ENCODE peak calls at places on chromosome 6, in ten cellular contexts. M is pancreas, N is PC-9, Y is adipocyte, X is ovary, U is SJSA1, A is tibial artery, P is HFF-Myc, F is sigmoid colon, H is K562. R is an unnamed sample.

GRCh38 chr6:109790131-109790530 is 99.0 kb downstream of the FIG4 start:
- DNase-seq in P (peak), X (no peak), U (peak), F (no peak), Y (peak), A (no peak), N (peak), M (no peak), H (no peak), R (no peak)

GRCh38 chr6:332671-333070 is 40.4 kb downstream of the DUSP22 start:
- DNase-seq in M (no peak), Y (peak), X (no peak), H (no peak), P (no peak), U (no peak), N (no peak), A (no peak), F (no peak), R (no peak)

GRCh38 chr6:129936329-129937165 is 75.4 kb upstream of the TMEM244 start:
- DNase-seq in H (peak), X (peak), Y (peak), U (peak), F (no peak), A (peak), N (peak), P (peak), M (no peak), R (no peak)

GRCh38 chr6:55794136-55794812 is 81.1 kb downstream of the BMP5 start:
- DNase-seq in H (no peak), A (no peak), X (no peak), P (peak), U (peak), F (no peak), M (no peak), N (no peak), Y (peak), R (no peak)

GRCh38 chr6:142675925-142676324 is 269.1 kb downstream of the HIVEP2 start:
- DNase-seq in M (no peak), P (no peak), F (no peak), A (no peak), X (no peak), Y (no peak), H (no peak), N (no peak), U (no peak), R (no peak)

GRCh38 chr6:49541936-49542335 is 8.5 kb upstream of the C6orf141 start:
- DNase-seq in X (no peak), A (no peak), N (no peak), P (no peak), Y (no peak), H (no peak), M (no peak), U (no peak), F (no peak), R (no peak)

GRCh38 chr6:106102034-106102433 is 15.9 kb downstream of the PRDM1 start:
- DNase-seq in H (no peak), Y (no peak), N (peak), U (no peak), M (no peak), P (no peak), X (no peak), F (no peak), A (no peak), R (no peak)

GRCh38 chr6:136784910-136785746 is 7.1 kb downstream of the MAP3K5 start:
- DNase-seq in Y (no peak), M (no peak), X (peak), H (no peak), P (no peak), U (no peak), A (peak), N (no peak), F (peak), R (peak)

GRCh38 chr6:154923199-154923869 is 71.8 kb upstream of the TIAM2 start:
- DNase-seq in Y (no peak), N (no peak), U (no peak), H (no peak), M (no peak), P (no peak), F (no peak), X (no peak), A (no peak), R (no peak)

GRCh38 chr6:44004625-44005506 is 122.4 kb downstream of the MRPL14 start:
- DNase-seq in U (no peak), A (no peak), N (no peak), M (no peak), P (no peak), F (no peak), H (no peak), Y (no peak), X (no peak), R (peak)

GRCh38 chr6:16136086-16136485 is 7.2 kb downstream of the MYLIP start:
- DNase-seq in X (no peak), M (no peak), U (no peak), Y (no peak), N (no peak), A (no peak), H (peak), F (no peak), P (no peak), R (no peak)

GRCh38 chr6:26235240-26235730 is 129.7 kb upstream of the BTN3A2 start:
- DNase-seq in N (no peak), F (no peak), U (peak), H (no peak), P (no peak), A (no peak), Y (peak), X (no peak), M (no peak), R (no peak)

GRCh38 chr6:125201961-125202729 is 48.6 kb downstream of the TPD52L1 start:
- DNase-seq in M (peak), Y (peak), U (peak), F (peak), X (peak), N (peak), A (peak), P (peak), H (peak), R (peak)

GRCh38 chr6:118354641-118355040 is 193.5 kb upstream of the PLN start:
- DNase-seq in A (no peak), P (no peak), N (no peak), F (no peak), X (no peak), M (no peak), H (no peak), Y (no peak), U (no peak), R (no peak)

GRCh38 chr6:162344301-162344700 is 383.3 kb downstream of the PRKN start:
- DNase-seq in Y (no peak), H (no peak), P (no peak), U (no peak), N (no peak), A (no peak), M (no peak), F (no peak), X (no peak), R (no peak)

GRCh38 chr6:2502096-2502997 is 248.4 kb downstream of the MYLK4 start:
- DNase-seq in U (peak), P (no peak), A (no peak), X (no peak), F (no peak), Y (peak), M (no peak), N (no peak), H (no peak), R (no peak)

GRCh38 chr6:41939091-41939847 is 2.3 kb downstream of the CCND3 start:
- DNase-seq in H (peak), P (no peak), U (no peak), X (peak), A (peak), M (no peak), N (no peak), Y (peak), F (peak), R (peak)
- H3K4me3 ChIP-seq in H (peak), P (peak), U (no peak), X (no peak), A (no peak), M (no peak), N (no peak), Y (peak), F (no peak), R (peak)

DNA sequence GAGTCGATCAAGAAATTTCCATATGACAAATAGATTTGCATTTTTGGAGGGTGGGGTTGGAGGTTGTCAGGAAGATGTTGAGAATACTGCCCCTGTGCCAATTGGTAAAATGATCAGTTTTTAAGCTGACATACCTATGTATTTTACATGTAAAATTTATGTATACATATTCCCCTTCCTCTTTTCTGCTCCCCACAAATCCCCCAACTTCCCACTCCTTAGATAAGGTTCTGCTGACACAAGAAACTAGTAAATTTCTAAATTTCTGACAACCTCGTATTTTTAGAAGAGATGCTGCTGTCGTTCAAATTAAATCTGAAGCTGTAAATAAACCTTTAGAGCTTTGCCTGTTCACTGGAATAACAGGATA is 521.0 kb downstream of the CD83 start:
- DNase-seq in Y (no peak), U (no peak), A (no peak), N (no peak), F (no peak), X (no peak), M (no peak), H (no peak), P (no peak), R (no peak)
- H3K4me3 ChIP-seq in Y (peak), U (no peak), A (no peak), N (no peak), F (no peak), X (no peak), M (no peak), H (no peak), P (no peak), R (peak)

DNA sequence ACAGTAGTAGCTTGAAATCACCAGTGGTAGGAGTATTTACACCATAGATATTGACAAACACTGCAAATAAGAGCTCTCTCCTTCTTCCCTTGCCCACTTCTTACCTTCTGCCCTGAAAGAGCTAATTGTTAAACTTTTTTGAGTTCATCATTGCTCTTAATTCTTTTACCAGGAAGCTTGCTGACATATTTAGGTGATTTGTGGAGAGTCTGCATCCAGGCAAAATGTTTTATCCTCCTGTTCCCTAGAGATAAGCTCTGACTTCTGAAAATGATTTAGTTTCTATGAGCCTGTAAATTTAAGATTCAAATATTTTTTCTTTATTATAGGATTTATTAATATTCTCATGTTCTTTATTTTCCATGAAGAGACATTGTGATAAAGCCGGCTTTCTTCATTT is 81.5 kb downstream of the ADGRB3 start:
- DNase-seq in X (no peak), M (no peak), F (no peak), P (no peak), Y (no peak), U (no peak), A (no peak), N (no peak), H (no peak), R (no peak)
- H3K4me3 ChIP-seq in X (no peak), M (no peak), F (no peak), P (no peak), Y (no peak), U (no peak), A (no peak), N (no peak), H (no peak), R (no peak)

GRCh38 chr6:148619891-148620290 is 126.9 kb upstream of the UST start:
- DNase-seq in U (no peak), M (no peak), X (no peak), P (no peak), F (no peak), A (no peak), Y (no peak), N (no peak), H (no peak), R (no peak)
- H3K4me3 ChIP-seq in U (no peak), M (no peak), X (no peak), P (no peak), F (no peak), A (no peak), Y (no peak), N (no peak), H (no peak), R (no peak)

R was measured in left ventricle myocardium inferior.